ENCODE peak calls at places on chromosomes 3 and 15, in nine cellular contexts. One of them, this sample, is unnamed.

GRCh38 chr3:159664011-159664410 is 324.6 kb upstream of the IL12A start:
- DNase-seq in heart right ventricle: no peak
- DNase-seq in naive thymus-derived CD4-positive, alpha-beta T cell: no peak
- DNase-seq in suprapubic skin: no peak
- DNase-seq in psoas muscle: no peak
- DNase-seq in ovary: no peak
- DNase-seq in tibial artery: no peak
- DNase-seq in vagina: no peak
- DNase-seq in PC-3: peak; percentile 79
- DNase-seq in this sample: no peak

GRCh38 chr3:73623996-73624362 is 762 bp downstream of the PDZRN3 start:
- DNase-seq in suprapubic skin: no peak
- DNase-seq in naive thymus-derived CD4-positive, alpha-beta T cell: no peak
- DNase-seq in vagina: no peak
- DNase-seq in tibial artery: peak; percentile 35
- DNase-seq in PC-3: no peak
- DNase-seq in heart right ventricle: peak; percentile 58
- DNase-seq in ovary: peak; percentile 43
- DNase-seq in psoas muscle: peak; percentile 87
- DNase-seq in this sample: peak; percentile 86

GRCh38 chr3:82030932-82031331 is 269.5 kb upstream of the GBE1 start:
- DNase-seq in psoas muscle: no peak
- DNase-seq in ovary: peak; percentile 10
- DNase-seq in tibial artery: no peak
- DNase-seq in naive thymus-derived CD4-positive, alpha-beta T cell: no peak
- DNase-seq in heart right ventricle: no peak
- DNase-seq in PC-3: no peak
- DNase-seq in suprapubic skin: no peak
- DNase-seq in vagina: no peak
- DNase-seq in this sample: no peak

GRCh38 chr15:63388511-63388910 is 6.9 kb upstream of the CA12 start:
- DNase-seq in vagina: no peak
- DNase-seq in psoas muscle: no peak
- DNase-seq in tibial artery: no peak
- DNase-seq in heart right ventricle: no peak
- DNase-seq in suprapubic skin: no peak
- DNase-seq in PC-3: no peak
- DNase-seq in ovary: no peak
- DNase-seq in naive thymus-derived CD4-positive, alpha-beta T cell: no peak
- DNase-seq in this sample: no peak

GRCh38 chr3:158625881-158626280 is 18.4 kb upstream of the GFM1 start:
- DNase-seq in ovary: no peak
- DNase-seq in tibial artery: no peak
- DNase-seq in naive thymus-derived CD4-positive, alpha-beta T cell: no peak
- DNase-seq in PC-3: no peak
- DNase-seq in psoas muscle: no peak
- DNase-seq in heart right ventricle: no peak
- DNase-seq in suprapubic skin: no peak
- DNase-seq in vagina: no peak
- DNase-seq in this sample: no peak

GRCh38 chr3:115706311-115706829 is 83.1 kb downstream of the GAP43 start:
- DNase-seq in naive thymus-derived CD4-positive, alpha-beta T cell: no peak
- DNase-seq in heart right ventricle: no peak
- DNase-seq in ovary: peak; percentile 32
- DNase-seq in tibial artery: no peak
- DNase-seq in suprapubic skin: no peak
- DNase-seq in psoas muscle: no peak
- DNase-seq in PC-3: no peak
- DNase-seq in vagina: no peak
- DNase-seq in this sample: no peak

GRCh38 chr3:72344256-72345046 is 503.8 kb downstream of the SHQ1 start:
- DNase-seq in naive thymus-derived CD4-positive, alpha-beta T cell: no peak
- DNase-seq in vagina: no peak
- DNase-seq in tibial artery: no peak
- DNase-seq in heart right ventricle: no peak
- DNase-seq in psoas muscle: no peak
- DNase-seq in ovary: no peak
- DNase-seq in suprapubic skin: no peak
- DNase-seq in PC-3: no peak
- DNase-seq in this sample: no peak

GRCh38 chr15:63037996-63038720 is 4.4 kb upstream of the TPM1 start:
- DNase-seq in psoas muscle: no peak
- DNase-seq in ovary: no peak
- DNase-seq in PC-3: peak; percentile 28
- DNase-seq in vagina: no peak
- DNase-seq in naive thymus-derived CD4-positive, alpha-beta T cell: no peak
- DNase-seq in heart right ventricle: no peak
- DNase-seq in suprapubic skin: no peak
- DNase-seq in tibial artery: no peak
- DNase-seq in this sample: no peak

GRCh38 chr3:42500909-42501308 is 1.5 kb upstream of the VIPR1 start:
- DNase-seq in naive thymus-derived CD4-positive, alpha-beta T cell: no peak
- DNase-seq in ovary: no peak
- DNase-seq in suprapubic skin: peak; percentile 18
- DNase-seq in tibial artery: peak; percentile 11
- DNase-seq in PC-3: no peak
- DNase-seq in heart right ventricle: no peak
- DNase-seq in psoas muscle: no peak
- DNase-seq in vagina: no peak
- DNase-seq in this sample: no peak

GRCh38 chr15:33907326-33907725 is 61.0 kb upstream of the CHRM5 start:
- DNase-seq in naive thymus-derived CD4-positive, alpha-beta T cell: no peak
- DNase-seq in heart right ventricle: no peak
- DNase-seq in suprapubic skin: no peak
- DNase-seq in psoas muscle: no peak
- DNase-seq in tibial artery: no peak
- DNase-seq in ovary: no peak
- DNase-seq in vagina: no peak
- DNase-seq in PC-3: no peak
- DNase-seq in this sample: no peak

GRCh38 chr15:54618120-54618519 is 578.6 kb downstream of the RSL24D1 start:
- DNase-seq in vagina: no peak
- DNase-seq in suprapubic skin: no peak
- DNase-seq in PC-3: no peak
- DNase-seq in ovary: no peak
- DNase-seq in naive thymus-derived CD4-positive, alpha-beta T cell: no peak
- DNase-seq in psoas muscle: no peak
- DNase-seq in heart right ventricle: no peak
- DNase-seq in tibial artery: no peak
- DNase-seq in this sample: no peak

GRCh38 chr3:59313365-59313764 is 263.5 kb upstream of the CFAP20DC start:
- DNase-seq in tibial artery: peak; percentile 50
- DNase-seq in naive thymus-derived CD4-positive, alpha-beta T cell: peak; percentile 15
- DNase-seq in PC-3: peak; percentile 56
- DNase-seq in suprapubic skin: no peak
- DNase-seq in ovary: peak; percentile 9
- DNase-seq in heart right ventricle: peak; percentile 61
- DNase-seq in psoas muscle: no peak
- DNase-seq in vagina: no peak
- DNase-seq in this sample: peak; percentile 68

GRCh38 chr3:188254489-188255070 is 100.6 kb downstream of the LPP start:
- DNase-seq in vagina: no peak
- DNase-seq in psoas muscle: no peak
- DNase-seq in heart right ventricle: no peak
- DNase-seq in naive thymus-derived CD4-positive, alpha-beta T cell: no peak
- DNase-seq in PC-3: no peak
- DNase-seq in ovary: no peak
- DNase-seq in suprapubic skin: no peak
- DNase-seq in tibial artery: no peak
- DNase-seq in this sample: no peak
- H3K4me3 ChIP-seq in vagina: no peak overlapping the region
- H3K4me3 ChIP-seq in psoas muscle: no peak overlapping the region
- H3K4me3 ChIP-seq in heart right ventricle: no peak overlapping the region
- H3K4me3 ChIP-seq in naive thymus-derived CD4-positive, alpha-beta T cell: no peak overlapping the region
- H3K4me3 ChIP-seq in PC-3: no peak overlapping the region
- H3K4me3 ChIP-seq in ovary: no peak overlapping the region
- H3K4me3 ChIP-seq in suprapubic skin: no peak overlapping the region
- H3K4me3 ChIP-seq in tibial artery: no peak overlapping the region
- H3K4me3 ChIP-seq in this sample: no peak overlapping the region

GRCh38 chr3:4394048-4394447 is 73.0 kb downstream of the SUMF1 start:
- DNase-seq in psoas muscle: no peak
- DNase-seq in ovary: no peak
- DNase-seq in PC-3: no peak
- DNase-seq in suprapubic skin: no peak
- DNase-seq in naive thymus-derived CD4-positive, alpha-beta T cell: no peak
- DNase-seq in heart right ventricle: no peak
- DNase-seq in vagina: no peak
- DNase-seq in tibial artery: no peak
- DNase-seq in this sample: no peak
- H3K4me1 ChIP-seq in psoas muscle: peaks cover 3% of the 10 kb centered on the region
- H3K4me1 ChIP-seq in ovary: no peaks in the 10 kb centered on the region
- H3K4me1 ChIP-seq in PC-3: no peaks in the 10 kb centered on the region
- H3K4me1 ChIP-seq in suprapubic skin: no peaks in the 10 kb centered on the region
- H3K4me1 ChIP-seq in naive thymus-derived CD4-positive, alpha-beta T cell: no peaks in the 10 kb centered on the region
- H3K4me1 ChIP-seq in heart right ventricle: peaks cover 4% of the 10 kb centered on the region
- H3K4me1 ChIP-seq in vagina: no peaks in the 10 kb centered on the region
- H3K4me1 ChIP-seq in tibial artery: no peaks in the 10 kb centered on the region
- H3K4me1 ChIP-seq in this sample: peaks cover 3% of the 10 kb centered on the region

GRCh38 chr3:25711090-25711489 is 46.4 kb upstream of the TOP2B start:
- DNase-seq in vagina: no peak
- DNase-seq in suprapubic skin: no peak
- DNase-seq in naive thymus-derived CD4-positive, alpha-beta T cell: no peak
- DNase-seq in ovary: no peak
- DNase-seq in heart right ventricle: no peak
- DNase-seq in psoas muscle: no peak
- DNase-seq in PC-3: no peak
- DNase-seq in tibial artery: no peak
- DNase-seq in this sample: no peak
- H3K4me3 ChIP-seq in vagina: no peak overlapping the region
- H3K4me3 ChIP-seq in suprapubic skin: no peak overlapping the region
- H3K4me3 ChIP-seq in naive thymus-derived CD4-positive, alpha-beta T cell: no peak overlapping the region
- H3K4me3 ChIP-seq in ovary: no peak overlapping the region
- H3K4me3 ChIP-seq in heart right ventricle: no peak overlapping the region
- H3K4me3 ChIP-seq in psoas muscle: no peak overlapping the region
- H3K4me3 ChIP-seq in PC-3: no peak overlapping the region
- H3K4me3 ChIP-seq in tibial artery: no peak overlapping the region
- H3K4me3 ChIP-seq in this sample: no peak overlapping the region

GRCh38 chr15:40449275-40449674 is 8.5 kb downstream of the BAHD1 start:
- DNase-seq in tibial artery: no peak
- DNase-seq in heart right ventricle: no peak
- DNase-seq in psoas muscle: no peak
- DNase-seq in suprapubic skin: no peak
- DNase-seq in ovary: no peak
- DNase-seq in naive thymus-derived CD4-positive, alpha-beta T cell: no peak
- DNase-seq in PC-3: peak; percentile 39
- DNase-seq in vagina: no peak
- DNase-seq in this sample: peak; percentile 82
- H3K4me1 ChIP-seq in tibial artery: no peaks in the 10 kb centered on the region
- H3K4me1 ChIP-seq in heart right ventricle: peaks cover 50% of the 10 kb centered on the region
- H3K4me1 ChIP-seq in psoas muscle: peaks cover 10% of the 10 kb centered on the region
- H3K4me1 ChIP-seq in suprapubic skin: peaks cover 32% of the 10 kb centered on the region
- H3K4me1 ChIP-seq in ovary: peaks cover 7% of the 10 kb centered on the region
- H3K4me1 ChIP-seq in naive thymus-derived CD4-positive, alpha-beta T cell: peaks cover 41% of the 10 kb centered on the region
- H3K4me1 ChIP-seq in PC-3: peaks cover 24% of the 10 kb centered on the region
- H3K4me1 ChIP-seq in vagina: peaks cover 58% of the 10 kb centered on the region
- H3K4me1 ChIP-seq in this sample: peaks cover 18% of the 10 kb centered on the region

DNA sequence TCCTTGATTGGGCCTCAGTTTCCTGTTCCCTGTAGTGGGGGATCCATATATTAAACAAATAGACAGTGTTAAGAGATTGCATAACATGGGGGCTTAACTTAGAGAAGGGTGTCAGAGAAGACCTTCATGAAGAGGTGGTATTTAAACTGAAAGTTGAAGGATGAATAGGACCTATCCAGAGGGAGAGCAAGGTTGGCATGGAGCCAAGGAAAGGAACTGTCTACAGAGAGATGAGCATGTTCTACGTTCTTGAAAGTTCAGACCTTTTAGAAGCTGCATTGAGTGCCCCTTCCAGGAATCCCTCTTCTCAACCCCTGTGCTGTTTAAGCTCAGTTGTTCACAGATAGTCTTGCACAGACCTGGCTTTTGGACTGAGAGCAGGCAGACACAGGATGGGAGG is 2.4 kb downstream of the HTD2 start:
- DNase-seq in PC-3: no peak
- DNase-seq in suprapubic skin: no peak
- DNase-seq in tibial artery: no peak
- DNase-seq in heart right ventricle: no peak
- DNase-seq in naive thymus-derived CD4-positive, alpha-beta T cell: no peak
- DNase-seq in vagina: no peak
- DNase-seq in psoas muscle: no peak
- DNase-seq in ovary: peak; percentile 27
- DNase-seq in this sample: no peak
- H3K4me3 ChIP-seq in PC-3: no peak overlapping the region
- H3K4me3 ChIP-seq in suprapubic skin: peak overlapping the region; percentile 88
- H3K4me3 ChIP-seq in tibial artery: peak overlapping the region; percentile 94
- H3K4me3 ChIP-seq in heart right ventricle: no peak overlapping the region
- H3K4me3 ChIP-seq in naive thymus-derived CD4-positive, alpha-beta T cell: no peak overlapping the region
- H3K4me3 ChIP-seq in vagina: peak overlapping the region; percentile 22
- H3K4me3 ChIP-seq in psoas muscle: peak overlapping the region; percentile 81
- H3K4me3 ChIP-seq in ovary: peak overlapping the region; percentile 2
- H3K4me3 ChIP-seq in this sample: no peak overlapping the region

DNA sequence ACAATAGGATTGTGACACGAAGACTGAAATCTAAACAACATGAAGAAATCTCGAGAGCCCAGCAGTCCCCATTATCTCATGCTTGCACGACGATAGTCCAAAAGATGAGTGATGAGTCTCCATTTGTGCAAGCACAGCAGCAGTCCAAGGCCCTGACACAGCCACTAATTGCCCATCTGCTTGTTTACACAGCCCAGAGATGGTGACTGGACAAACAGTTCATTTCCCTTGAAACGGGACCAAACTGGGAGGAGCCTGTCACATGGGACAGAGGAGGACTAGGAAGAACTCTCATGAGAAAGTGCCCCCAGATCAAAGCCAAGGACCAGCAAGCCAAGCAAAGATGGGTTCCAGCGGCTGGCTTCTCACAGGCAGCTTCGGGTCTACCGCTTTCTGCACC is 121.0 kb downstream of the GREM1 start:
- DNase-seq in suprapubic skin: peak; percentile 83
- DNase-seq in heart right ventricle: no peak
- DNase-seq in naive thymus-derived CD4-positive, alpha-beta T cell: no peak
- DNase-seq in psoas muscle: peak; percentile 59
- DNase-seq in tibial artery: no peak
- DNase-seq in ovary: no peak
- DNase-seq in PC-3: peak; percentile 97
- DNase-seq in vagina: no peak
- DNase-seq in this sample: no peak
- H3K4me1 ChIP-seq in suprapubic skin: no peaks in the 10 kb centered on the region
- H3K4me1 ChIP-seq in heart right ventricle: no peaks in the 10 kb centered on the region
- H3K4me1 ChIP-seq in naive thymus-derived CD4-positive, alpha-beta T cell: no peaks in the 10 kb centered on the region
- H3K4me1 ChIP-seq in psoas muscle: no peaks in the 10 kb centered on the region
- H3K4me1 ChIP-seq in tibial artery: no peaks in the 10 kb centered on the region
- H3K4me1 ChIP-seq in ovary: no peaks in the 10 kb centered on the region
- H3K4me1 ChIP-seq in PC-3: peaks cover 46% of the 10 kb centered on the region
- H3K4me1 ChIP-seq in vagina: no peaks in the 10 kb centered on the region
- H3K4me1 ChIP-seq in this sample: no peaks in the 10 kb centered on the region

This sample was measured in mesendoderm.